ENCODE peak calls at places on chromosomes 3 and 15, in five cellular contexts. Q is dorsolateral prefrontal cortex; J is AG04450; M is HAP-1; Y is CD8-positive, alpha-beta memory T cell. A is an unnamed sample. For H3K27me3, the result is how much of the 10 kb centered on the place peaks cover.

GRCh38 chr15:94272251-94272898 is 41.0 kb downstream of the MCTP2 start:
- DNase-seq in Q (no peak), J (no peak), M (no peak), Y (peak), A (no peak)

GRCh38 chr3:52319921-52320595 is 3.9 kb downstream of the DNAH1 start:
- DNase-seq in Q (no peak), J (no peak), M (no peak), Y (no peak), A (no peak)

GRCh38 chr3:110542552-110543164 is 529.0 kb upstream of the NECTIN3 start:
- DNase-seq in Q (no peak), J (no peak), M (no peak), Y (no peak), A (no peak)

GRCh38 chr3:53150247-53151085 is 10.5 kb upstream of the PRKCD start:
- DNase-seq in Q (no peak), J (no peak), M (no peak), Y (no peak), A (no peak)

GRCh38 chr3:160675566-160676124 is 1.3 kb upstream of the ARL14 start:
- DNase-seq in Q (no peak), J (no peak), M (no peak), Y (no peak), A (no peak)

GRCh38 chr3:38829404-38829803 is 13.4 kb upstream of the SCN10A start:
- DNase-seq in Q (no peak), J (peak), M (no peak), Y (no peak), A (no peak)

GRCh38 chr15:55858661-55859060 is 115.7 kb upstream of the PRTG start:
- DNase-seq in Q (no peak), J (no peak), M (no peak), Y (no peak), A (no peak)

GRCh38 chr15:37221671-37222207 is 121.4 kb upstream of the MEIS2 start:
- DNase-seq in Q (no peak), J (no peak), M (no peak), Y (no peak), A (no peak)

GRCh38 chr15:74378853-74379252 is 11.4 kb upstream of the CYP11A1 start:
- DNase-seq in Q (no peak), J (no peak), M (no peak), Y (no peak), A (no peak)

GRCh38 chr15:74399511-74400312 is 32.3 kb upstream of the CYP11A1 start:
- DNase-seq in Q (no peak), J (no peak), M (no peak), Y (peak), A (no peak)

GRCh38 chr15:66389098-66389858 is 2.6 kb downstream of the MAP2K1 start:
- DNase-seq in Q (no peak), J (no peak), M (no peak), Y (peak), A (no peak)

GRCh38 chr3:171226794-171227193 is 200.3 kb upstream of the SLC2A2 start:
- DNase-seq in Q (no peak), J (no peak), M (no peak), Y (no peak), A (no peak)

GRCh38 chr15:79089890-79090486 is 592 bp downstream of the RASGRF1 start:
- DNase-seq in Q (no peak), J (no peak), M (no peak), Y (no peak), A (peak)
- H3K27me3 ChIP-seq in Q (under half), J (under half), M (half or more), Y (under half), A (under half)

DNA sequence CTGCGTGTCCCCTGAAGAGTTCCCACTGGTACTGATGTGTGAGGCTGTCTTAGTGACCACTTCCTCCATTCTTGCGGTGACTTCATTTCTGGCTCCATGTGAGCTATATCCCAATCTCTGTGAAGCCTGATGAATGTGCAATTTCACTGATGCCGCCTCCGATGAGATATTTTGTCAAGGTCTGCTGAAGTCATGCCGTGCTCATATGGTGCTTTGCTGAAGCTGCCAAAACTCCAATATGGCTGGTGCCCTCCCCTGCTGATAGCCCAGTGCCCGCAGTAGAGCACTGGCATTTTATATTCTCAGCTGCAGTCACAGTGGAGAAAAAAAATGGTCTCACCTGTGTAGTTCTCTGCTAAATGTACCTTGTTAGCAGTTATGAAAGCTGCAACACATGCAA is 271.5 kb downstream of the EFHB start:
- DNase-seq in Q (no peak), J (no peak), M (no peak), Y (no peak), A (no peak)
- H3K27me3 ChIP-seq in Q (under half), J (under half), M (under half), Y (under half), A (under half)

DNA sequence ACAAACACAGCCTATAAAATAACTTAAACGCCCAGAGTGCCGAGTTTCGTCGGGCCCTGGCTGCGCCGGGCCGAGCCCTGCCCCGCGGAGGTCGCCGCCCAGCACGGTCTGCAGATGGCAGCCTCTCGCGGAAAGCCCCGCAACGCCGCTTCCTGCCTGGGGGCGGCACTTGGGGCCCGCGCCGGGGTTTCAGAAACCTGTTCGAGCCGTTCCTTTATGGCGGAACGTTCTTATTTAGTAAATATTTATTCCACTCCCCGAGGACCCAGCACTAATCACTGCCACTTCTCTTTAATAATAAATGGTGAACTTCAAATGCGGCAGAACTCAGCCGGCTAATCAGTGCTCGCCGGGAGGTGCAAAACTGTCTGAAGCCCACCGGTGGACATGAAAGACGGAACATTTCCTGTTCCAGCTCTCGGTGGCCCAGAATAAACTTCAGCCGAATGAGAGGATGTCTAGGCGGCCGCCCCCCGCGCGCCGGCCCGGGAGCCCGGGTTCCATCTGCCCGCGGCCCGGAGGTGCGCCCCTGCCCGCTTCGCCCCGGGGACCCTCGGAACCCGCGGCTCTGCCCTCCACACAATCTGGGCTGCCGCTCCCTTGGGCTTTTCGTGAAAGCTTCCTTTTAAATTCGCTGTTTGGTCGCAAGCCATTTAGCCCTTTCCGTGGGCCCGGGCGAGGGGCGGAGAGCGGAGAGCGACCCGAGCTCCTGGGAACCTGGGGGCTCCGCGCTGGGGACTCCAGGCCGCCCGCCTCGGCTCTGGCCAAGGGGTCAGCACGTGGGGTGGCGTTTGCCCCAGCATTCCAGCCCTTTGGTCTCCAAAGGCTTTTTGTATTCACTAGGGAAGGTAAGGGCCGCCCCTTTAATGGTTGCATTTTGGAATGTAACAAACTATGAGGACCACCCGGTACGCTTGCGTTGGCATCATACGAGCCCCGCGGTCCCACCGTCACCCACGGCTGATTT is 110.8 kb upstream of the ATP11B start:
- DNase-seq in Q (peak), J (no peak), M (peak), Y (peak), A (peak)
- H3K27me3 ChIP-seq in Q (under half), J (under half), M (under half), Y (under half), A (under half)

GRCh38 chr3:169668081-169668956 is 4.8 kb upstream of the MECOM start:
- DNase-seq in Q (no peak), J (no peak), M (peak), Y (no peak), A (peak)
- H3K27me3 ChIP-seq in Q (half or more), J (half or more), M (under half), Y (half or more), A (under half)

DNA sequence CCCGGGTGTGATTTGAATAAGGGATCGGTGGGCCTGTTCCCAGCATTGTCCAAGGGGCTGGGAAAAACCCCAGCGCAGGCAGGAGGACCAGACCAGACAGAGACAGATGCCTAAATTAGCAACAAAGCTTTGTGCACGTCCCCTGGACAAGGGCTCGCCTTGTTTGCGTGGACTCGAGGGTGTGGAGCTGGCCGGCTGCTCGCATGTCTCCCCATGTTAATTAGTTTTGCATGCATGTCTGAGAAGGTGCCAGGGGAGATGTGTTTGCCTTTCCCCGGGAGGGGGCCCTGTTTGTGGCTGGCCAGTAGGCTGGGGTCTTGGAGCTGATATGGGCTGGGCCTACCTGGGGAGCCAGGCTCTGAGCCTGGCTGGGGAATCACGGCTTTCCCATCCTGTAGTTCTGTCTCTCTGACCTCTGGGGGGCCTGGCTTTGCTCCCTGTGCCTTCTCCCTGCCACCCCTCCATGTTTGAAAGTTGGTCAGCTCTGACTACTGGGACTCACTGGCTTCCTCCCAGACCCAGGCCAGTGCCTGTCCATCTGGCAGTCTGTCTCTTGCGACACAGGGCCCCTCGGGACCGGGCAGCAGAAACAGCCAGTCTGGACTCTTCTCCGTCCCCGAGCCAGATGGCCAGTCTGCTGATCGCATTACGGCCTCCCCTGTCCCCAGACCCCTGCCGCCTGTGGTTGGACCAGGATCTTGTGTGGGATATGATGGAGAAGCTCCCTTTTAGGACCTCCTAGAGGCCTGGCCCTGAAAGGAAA is 55.4 kb upstream of the POLG start:
- DNase-seq in Q (no peak), J (no peak), M (no peak), Y (no peak), A (no peak)
- H3K27me3 ChIP-seq in Q (under half), J (half or more), M (under half), Y (under half), A (under half)

GRCh38 chr15:34754674-34755418 is at the start of gene GJD2:
- DNase-seq in Q (no peak), J (no peak), M (no peak), Y (no peak), A (peak)
- H3K27me3 ChIP-seq in Q (under half), J (under half), M (half or more), Y (under half), A (under half)

GRCh38 chr3:71917540-71917939 is 132.6 kb upstream of the PROK2 start:
- DNase-seq in Q (no peak), J (no peak), M (no peak), Y (no peak), A (no peak)
- H3K27me3 ChIP-seq in Q (under half), J (under half), M (under half), Y (under half), A (under half)

GRCh38 chr15:45634442-45635190 is at the start of gene SQOR:
- DNase-seq in Q (peak), J (no peak), M (peak), Y (peak), A (peak)

GRCh38 chr15:45637552-45638033 is 2.8 kb downstream of the SQOR start:
- DNase-seq in Q (no peak), J (peak), M (peak), Y (peak), A (peak)

GRCh38 chr15:45638641-45639040 is 3.8 kb downstream of the SQOR start:
- DNase-seq in Q (no peak), J (no peak), M (no peak), Y (no peak), A (no peak)

GRCh38 chr15:45635191-45635638 is 386 bp downstream of the SQOR start:
- DNase-seq in Q (no peak), J (no peak), M (peak), Y (peak), A (peak)

DNA sequence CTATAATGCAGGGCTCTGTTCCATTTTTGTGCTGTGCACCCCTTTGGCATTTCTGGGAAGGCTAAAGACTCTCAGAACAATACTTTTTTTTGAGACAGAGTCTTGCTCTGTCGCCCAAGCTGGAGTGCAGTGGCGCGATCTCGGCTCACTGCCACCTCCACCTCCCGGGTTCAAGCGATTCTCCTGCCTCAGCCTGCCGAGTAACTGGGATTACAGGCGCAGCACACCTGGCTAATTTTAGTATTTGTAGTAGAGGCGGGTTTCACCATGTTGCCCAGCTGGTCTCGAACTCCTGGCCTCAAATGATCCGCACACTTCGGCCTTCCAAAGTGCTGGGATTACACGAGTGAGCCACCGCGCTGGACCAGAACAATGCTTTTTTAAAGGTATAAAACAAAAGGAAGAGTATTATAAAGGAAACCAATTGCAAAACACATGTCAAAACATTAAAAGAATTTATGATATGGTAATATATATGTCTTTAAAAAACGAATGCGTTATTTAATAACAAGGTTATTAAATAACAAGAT is 999 bp downstream of the SQOR start:
- DNase-seq in Q (no peak), J (no peak), M (no peak), Y (no peak), A (no peak)
- H3K27me3 ChIP-seq in Q (under half), J (under half), M (under half), Y (under half), A (under half)

GRCh38 chr15:25643120-25643519 is 204.3 kb upstream of the UBE3A start:
- DNase-seq in Q (no peak), J (no peak), M (peak), Y (no peak), A (no peak)
- H3K27me3 ChIP-seq in Q (under half), J (under half), M (under half), Y (under half), A (under half)

GRCh38 chr3:193780810-193781472 is 187.9 kb downstream of the OPA1 start:
- DNase-seq in Q (peak), J (peak), M (peak), Y (no peak), A (peak)

GRCh38 chr3:193778676-193779075 is 185.7 kb downstream of the OPA1 start:
- DNase-seq in Q (no peak), J (no peak), M (no peak), Y (no peak), A (no peak)

GRCh38 chr3:193782280-193782654 is 189.3 kb downstream of the OPA1 start:
- DNase-seq in Q (no peak), J (no peak), M (no peak), Y (no peak), A (no peak)

GRCh38 chr3:193779933-193780332 is 186.9 kb downstream of the OPA1 start:
- DNase-seq in Q (no peak), J (no peak), M (no peak), Y (no peak), A (no peak)

GRCh38 chr3:193780371-193780770 is 187.4 kb downstream of the OPA1 start:
- DNase-seq in Q (no peak), J (no peak), M (no peak), Y (no peak), A (no peak)
- H3K27me3 ChIP-seq in Q (under half), J (half or more), M (under half), Y (under half), A (under half)